ENCODE peak calls at places on chromosomes 16 and 17, in nine cellular contexts. C is Right ventricle myocardium superior, O is NCI-H1092 treated with DMSO at 0.1 percent for 48 hours, E is cardiac septum, R is memory B cell, X is left ventricle myocardium inferior, J is NCI-H510A treated with DMSO at 0.1 percent for 48 hours, Y is left lobe of liver, D is HTR-8/SVneo. Z is an unnamed sample.

GRCh38 chr16:87178177-87178863 is 138.9 kb downstream of the C16orf95 start:
- DNase-seq in C (no peak), O (peak), E (no peak), R (no peak), X (no peak), J (no peak), Y (no peak), D (no peak), Z (peak)

GRCh38 chr17:10316986-10317834 is 55.6 kb downstream of the MYH13 start:
- DNase-seq in C (peak), O (no peak), E (no peak), R (no peak), X (peak), J (no peak), Y (peak), D (peak), Z (peak)

GRCh38 chr17:27872776-27873175 is 20.4 kb downstream of the LYRM9 start:
- DNase-seq in C (no peak), O (no peak), E (no peak), R (no peak), X (no peak), J (no peak), Y (no peak), D (no peak), Z (no peak)

GRCh38 chr17:44536090-44536960 is 21.0 kb upstream of the FZD2 start:
- DNase-seq in C (no peak), O (no peak), E (no peak), R (no peak), X (no peak), J (no peak), Y (no peak), D (no peak), Z (peak)

GRCh38 chr17:42846594-42847280 is 2.4 kb downstream of the AOC2 start:
- DNase-seq in C (no peak), O (no peak), E (no peak), R (no peak), X (no peak), J (no peak), Y (no peak), D (no peak), Z (no peak)

GRCh38 chr17:48024149-48025039 is 13.2 kb downstream of the COPZ2 start:
- DNase-seq in C (peak), O (peak), E (no peak), R (peak), X (peak), J (no peak), Y (peak), D (no peak), Z (peak)

GRCh38 chr16:67179421-67180080 is 4.2 kb downstream of the MATCAP1 start:
- DNase-seq in C (no peak), O (no peak), E (no peak), R (no peak), X (no peak), J (no peak), Y (no peak), D (no peak), Z (no peak)

GRCh38 chr16:85195884-85196816 is 83.9 kb upstream of the CIBAR2 start:
- DNase-seq in C (peak), O (no peak), E (no peak), R (no peak), X (no peak), J (no peak), Y (no peak), D (no peak), Z (no peak)

GRCh38 chr17:82737981-82738877 is 2.8 kb downstream of the FN3K start:
- DNase-seq in C (peak), O (peak), E (peak), R (no peak), X (peak), J (no peak), Y (peak), D (no peak), Z (no peak)

GRCh38 chr17:14038206-14038605 is 31.1 kb upstream of the COX10 start:
- DNase-seq in C (no peak), O (no peak), E (no peak), R (no peak), X (no peak), J (no peak), Y (no peak), D (no peak), Z (no peak)

GRCh38 chr16:3143598-3144330 is 8.9 kb downstream of the ZNF213 start:
- DNase-seq in C (peak), O (no peak), E (no peak), R (no peak), X (peak), J (no peak), Y (peak), D (no peak), Z (no peak)

GRCh38 chr16:58414938-58415451 is 22.7 kb downstream of the GINS3 start:
- DNase-seq in C (no peak), O (no peak), E (no peak), R (no peak), X (peak), J (no peak), Y (no peak), D (no peak), Z (no peak)

GRCh38 chr16:89377446-89377838 is 112.9 kb downstream of the ANKRD11 start:
- DNase-seq in C (no peak), O (no peak), E (no peak), R (no peak), X (no peak), J (no peak), Y (no peak), D (no peak), Z (no peak)

GRCh38 chr16:84116720-84117481 is at the start of gene MBTPS1:
- DNase-seq in C (peak), O (peak), E (peak), R (peak), X (peak), J (peak), Y (peak), D (peak), Z (peak)

GRCh38 chr16:51134876-51135275 is 16.2 kb downstream of the SALL1 start:
- DNase-seq in C (no peak), O (no peak), E (no peak), R (no peak), X (no peak), J (no peak), Y (no peak), D (no peak), Z (peak)

GRCh38 chr16:24685539-24686432 is 43.7 kb upstream of the TNRC6A start:
- DNase-seq in C (peak), O (peak), E (peak), R (no peak), X (peak), J (peak), Y (peak), D (peak), Z (peak)

GRCh38 chr17:46056800-46057304 is 57.8 kb downstream of the STH start:
- DNase-seq in C (no peak), O (no peak), E (no peak), R (no peak), X (no peak), J (no peak), Y (no peak), D (peak), Z (peak)

GRCh38 chr16:4373909-4374742 is 2.5 kb downstream of the VASN start:
- DNase-seq in C (peak), O (no peak), E (no peak), R (no peak), X (peak), J (no peak), Y (peak), D (peak), Z (peak)

GRCh38 chr16:73125860-73126259 is 77.9 kb upstream of the ZFHX3 start:
- DNase-seq in C (no peak), O (no peak), E (no peak), R (no peak), X (no peak), J (no peak), Y (no peak), D (peak), Z (no peak)

GRCh38 chr16:503150-504071 is 24.1 kb upstream of the CAPN15 start:
- DNase-seq in C (no peak), O (no peak), E (no peak), R (no peak), X (no peak), J (no peak), Y (peak), D (no peak), Z (no peak)

GRCh38 chr17:50524838-50525237 is 7.7 kb upstream of the EPN3 start:
- DNase-seq in C (no peak), O (no peak), E (no peak), R (no peak), X (no peak), J (no peak), Y (no peak), D (no peak), Z (no peak)

GRCh38 chr17:42775534-42776098 is 2.4 kb downstream of the VPS25 start:
- DNase-seq in C (no peak), O (no peak), E (no peak), R (no peak), X (no peak), J (no peak), Y (no peak), D (no peak), Z (no peak)

GRCh38 chr17:5031365-5032082 is 3.7 kb downstream of the SLC52A1 start:
- DNase-seq in C (peak), O (peak), E (peak), R (peak), X (peak), J (peak), Y (peak), D (peak), Z (peak)

GRCh38 chr17:18247613-18248001 is 10.9 kb downstream of the FLII start:
- DNase-seq in C (peak), O (no peak), E (no peak), R (no peak), X (peak), J (no peak), Y (no peak), D (no peak), Z (no peak)

GRCh38 chr17:1878419-1879121 is 48.8 kb downstream of the RPA1 start:
- DNase-seq in C (no peak), O (no peak), E (no peak), R (no peak), X (no peak), J (no peak), Y (no peak), D (no peak), Z (no peak)

GRCh38 chr16:11819798-11820197 is 22.7 kb upstream of the ZC3H7A start:
- DNase-seq in C (no peak), O (no peak), E (no peak), R (no peak), X (no peak), J (no peak), Y (no peak), D (no peak), Z (no peak)

GRCh38 chr17:43906951-43907424 is 348 bp downstream of the MPP2 start:
- DNase-seq in C (no peak), O (no peak), E (no peak), R (no peak), X (no peak), J (no peak), Y (no peak), D (no peak), Z (no peak)

Z was measured in GM23338.